ENCODE peak calls at places on chromosomes 5 and 9, in ten cellular contexts. Q, U, R, L, F, X, C, I, K and M are unnamed samples.

GRCh38 chr5:71533142-71533541 is 54.0 kb upstream of the MCCC2 start:
- DNase-seq in Q (peak; percentile 31), U (peak; percentile 65), R (no peak), L (peak; percentile 67), F (no peak), X (no peak), C (no peak), I (no peak), K (no peak), M (no peak)

GRCh38 chr9:97848237-97848581 is 4.8 kb upstream of the FOXE1 start:
- DNase-seq in Q (no peak), U (no peak), R (no peak), L (no peak), F (no peak), X (no peak), C (no peak), I (no peak), K (no peak), M (peak; percentile 63)

GRCh38 chr9:94705162-94705712 is 21.3 kb upstream of the AOPEP start:
- DNase-seq in Q (no peak), U (no peak), R (no peak), L (no peak), F (no peak), X (no peak), C (no peak), I (no peak), K (no peak), M (no peak)

GRCh38 chr9:136339173-136339957 is 12.0 kb downstream of the GPSM1 start:
- DNase-seq in Q (peak; percentile 56), U (peak; percentile 56), R (no peak), L (peak; percentile 64), F (no peak), X (peak; percentile 38), C (peak; percentile 92), I (peak; percentile 68), K (no peak), M (peak; percentile 93)

GRCh38 chr5:157177935-157178334 is 2.7 kb upstream of the ITK start:
- DNase-seq in Q (peak; percentile 24), U (no peak), R (no peak), L (no peak), F (no peak), X (no peak), C (no peak), I (no peak), K (no peak), M (no peak)

GRCh38 chr5:153476767-153477166 is 13.7 kb upstream of the GRIA1 start:
- DNase-seq in Q (peak; percentile 55), U (peak; percentile 13), R (no peak), L (peak; percentile 84), F (peak; percentile 40), X (peak; percentile 85), C (peak; percentile 46), I (no peak), K (peak; percentile 86), M (no peak)

GRCh38 chr9:134377976-134378375 is 51.7 kb downstream of the RXRA start:
- DNase-seq in Q (peak; percentile 75), U (no peak), R (no peak), L (peak; percentile 47), F (no peak), X (peak; percentile 44), C (no peak), I (no peak), K (no peak), M (no peak)

GRCh38 chr5:149434162-149435014 is 55.3 kb upstream of the IL17B start:
- DNase-seq in Q (peak; percentile 84), U (peak; percentile 85), R (peak; percentile 62), L (peak; percentile 69), F (no peak), X (no peak), C (peak; percentile 93), I (peak; percentile 63), K (peak; percentile 59), M (peak; percentile 81)

DNA sequence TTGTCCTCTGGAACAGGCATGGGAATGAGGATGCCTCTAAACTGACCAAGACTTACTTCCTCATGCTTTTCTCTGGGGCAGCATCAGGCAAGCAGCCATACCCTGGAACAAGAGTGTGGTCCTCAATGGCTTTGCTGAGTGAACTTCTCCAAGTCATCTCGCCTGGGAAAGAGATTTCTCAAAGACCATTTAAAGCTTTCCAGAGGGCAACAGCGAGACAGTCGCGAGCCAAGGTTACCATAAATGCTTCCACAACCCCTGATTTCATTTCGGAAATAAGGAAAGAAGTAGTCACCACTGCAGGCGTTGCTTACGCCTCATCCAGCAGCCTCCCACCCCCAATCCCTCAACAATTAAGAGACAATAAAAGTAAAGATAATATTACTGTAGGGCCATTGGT is 1.2 kb upstream of the SNCAIP start:
- DNase-seq in Q (no peak), U (peak; percentile 29), R (no peak), L (peak; percentile 69), F (no peak), X (no peak), C (peak; percentile 52), I (no peak), K (no peak), M (no peak)
- H3K4me3 ChIP-seq in Q (no peak overlapping the region), U (peak overlapping the region; percentile 85), R (peak overlapping the region; percentile 72), L (peak overlapping the region; percentile 71), F (no peak overlapping the region), X (no peak overlapping the region), C (no peak overlapping the region), I (no peak overlapping the region), K (peak overlapping the region; percentile 73), M (peak overlapping the region; percentile 70)

DNA sequence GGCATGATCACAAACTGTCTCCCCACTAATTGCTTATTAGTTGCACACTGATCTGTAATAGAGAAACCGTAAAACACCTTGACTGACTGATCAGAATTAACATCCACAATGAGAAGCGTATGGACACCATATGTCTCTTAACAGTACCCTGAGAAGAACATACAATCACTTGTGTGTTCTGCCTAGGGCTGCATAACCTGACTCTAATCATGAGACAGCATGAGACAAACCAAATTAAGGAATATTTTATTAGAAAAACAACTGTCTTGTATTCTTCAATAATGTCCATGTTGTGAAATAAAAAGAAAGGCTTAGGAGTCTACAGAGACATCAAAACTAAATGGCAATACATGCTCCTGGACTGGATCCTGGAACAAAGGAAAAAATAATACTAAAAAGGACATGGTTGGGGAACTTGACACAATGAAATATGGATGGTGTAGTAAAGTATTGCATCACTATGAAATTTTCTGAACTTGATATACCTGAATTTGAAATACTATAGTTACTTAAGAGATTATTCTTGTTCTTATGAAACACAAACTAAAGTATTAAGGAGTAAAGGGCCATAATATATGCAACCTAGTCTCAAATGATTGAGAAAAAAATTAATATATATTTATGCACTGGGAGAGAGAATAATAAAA is 162.1 kb downstream of the CWC27 start:
- DNase-seq in Q (no peak), U (peak; percentile 12), R (no peak), L (no peak), F (no peak), X (no peak), C (no peak), I (no peak), K (no peak), M (no peak)
- H3K9ac ChIP-seq in Q (no peak overlapping the region), U (no peak overlapping the region), R (no peak overlapping the region), L (no peak overlapping the region), F (no peak overlapping the region), X (no peak overlapping the region), C (no peak overlapping the region), I (no peak overlapping the region), K (no peak overlapping the region), M (no peak overlapping the region)

GRCh38 chr9:69035438-69036316 is at the start of gene FXN:
- DNase-seq in Q (peak; percentile 75), U (peak; percentile 88), R (peak; percentile 53), L (peak; percentile 89), F (peak; percentile 56), X (peak; percentile 76), C (peak; percentile 93), I (peak; percentile 78), K (peak; percentile 57), M (peak; percentile 87)

GRCh38 chr9:69034071-69034470 is 1.5 kb upstream of the FXN start:
- DNase-seq in Q (no peak), U (no peak), R (no peak), L (no peak), F (no peak), X (no peak), C (no peak), I (no peak), K (no peak), M (no peak)

GRCh38 chr9:69036319-69036718 is 767 bp downstream of the FXN start:
- DNase-seq in Q (peak; percentile 3), U (no peak), R (no peak), L (peak; percentile 41), F (no peak), X (peak; percentile 32), C (peak; percentile 50), I (no peak), K (no peak), M (peak; percentile 18)

GRCh38 chr9:69040646-69041045 is 5.1 kb downstream of the FXN start:
- DNase-seq in Q (no peak), U (no peak), R (no peak), L (no peak), F (no peak), X (no peak), C (no peak), I (no peak), K (no peak), M (no peak)

DNA sequence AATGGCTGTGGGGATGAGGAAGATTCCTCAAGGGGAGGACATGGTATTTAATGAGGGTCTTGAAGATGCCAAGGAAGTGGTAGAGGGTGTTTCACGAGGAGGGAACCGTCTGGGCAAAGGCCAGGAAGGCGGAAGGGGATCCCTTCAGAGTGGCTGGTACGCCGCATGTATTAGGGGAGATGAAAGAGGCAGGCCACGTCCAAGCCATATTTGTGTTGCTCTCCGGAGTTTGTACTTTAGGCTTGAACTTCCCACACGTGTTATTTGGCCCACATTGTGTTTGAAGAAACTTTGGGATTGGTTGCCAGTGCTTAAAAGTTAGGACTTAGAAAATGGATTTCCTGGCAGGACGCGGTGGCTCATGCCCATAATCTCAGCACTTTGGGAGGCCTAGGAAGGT is 1.2 kb downstream of the FXN start:
- DNase-seq in Q (no peak), U (no peak), R (no peak), L (no peak), F (no peak), X (no peak), C (no peak), I (no peak), K (no peak), M (no peak)
- H3K4me3 ChIP-seq in Q (peak overlapping the region; percentile 96), U (peak overlapping the region; percentile 98), R (peak overlapping the region; percentile 78), L (peak overlapping the region; percentile 80), F (peak overlapping the region; percentile 87), X (peak overlapping the region; percentile 58), C (peak overlapping the region; percentile 91), I (peak overlapping the region; percentile 77), K (peak overlapping the region; percentile 87), M (peak overlapping the region; percentile 67)

GRCh38 chr5:122703214-122703613 is 71.7 kb upstream of the SNX2 start:
- DNase-seq in Q (no peak), U (no peak), R (no peak), L (no peak), F (no peak), X (no peak), C (no peak), I (no peak), K (no peak), M (no peak)

GRCh38 chr5:122702524-122702875 is 72.4 kb upstream of the SNX2 start:
- DNase-seq in Q (no peak), U (no peak), R (no peak), L (no peak), F (no peak), X (no peak), C (no peak), I (no peak), K (no peak), M (no peak)

GRCh38 chr5:122699226-122699625 is 75.7 kb upstream of the SNX2 start:
- DNase-seq in Q (no peak), U (peak; percentile 6), R (no peak), L (peak; percentile 26), F (no peak), X (no peak), C (no peak), I (no peak), K (no peak), M (no peak)

GRCh38 chr5:122704247-122705036 is 70.4 kb upstream of the SNX2 start:
- DNase-seq in Q (peak; percentile 70), U (peak; percentile 89), R (no peak), L (peak; percentile 82), F (peak; percentile 43), X (peak; percentile 35), C (no peak), I (no peak), K (peak; percentile 42), M (peak; percentile 64)

DNA sequence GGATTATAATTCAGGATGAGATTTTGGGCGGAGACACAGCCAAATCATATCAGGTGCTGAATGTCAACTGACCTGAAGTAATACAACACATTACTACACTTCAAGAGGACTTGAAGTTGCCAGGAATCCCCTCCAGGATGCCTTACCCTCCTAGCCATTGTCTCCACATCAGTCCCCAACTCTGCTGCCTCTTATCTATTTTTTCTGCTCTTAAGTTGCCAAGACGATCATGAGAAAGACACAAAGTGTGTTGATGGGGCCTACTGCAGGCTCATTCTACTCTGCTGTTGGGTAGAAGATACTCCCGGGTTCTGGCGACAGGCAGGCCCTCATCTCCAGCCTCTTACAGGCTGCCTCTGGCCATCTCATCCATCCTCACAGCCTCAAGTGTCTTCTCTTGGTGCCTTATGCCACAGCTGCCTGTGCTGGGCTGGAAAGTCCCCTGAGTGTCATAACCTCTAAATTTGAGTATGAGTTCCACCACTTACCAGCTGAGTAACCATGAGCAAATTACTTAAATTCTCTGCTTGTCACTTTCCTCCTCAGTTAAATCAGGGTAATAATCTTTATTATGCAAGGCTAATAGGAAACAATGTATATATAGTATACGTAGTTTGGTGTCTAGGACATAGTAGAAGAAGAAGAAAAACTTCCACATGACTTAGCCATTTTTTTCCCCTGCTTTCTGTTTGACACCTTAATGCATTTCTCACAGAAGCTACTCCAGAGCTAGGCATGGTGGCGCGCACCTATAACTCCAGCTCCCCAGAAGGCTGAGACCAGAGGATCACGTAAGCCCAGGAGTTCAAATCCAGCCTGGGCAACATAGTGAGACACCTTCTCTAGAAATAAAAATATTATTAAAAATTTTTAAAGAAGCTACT is 73.0 kb upstream of the SNX2 start:
- DNase-seq in Q (no peak), U (no peak), R (no peak), L (no peak), F (no peak), X (no peak), C (no peak), I (no peak), K (no peak), M (no peak)
- H3K9ac ChIP-seq in Q (no peak overlapping the region), U (no peak overlapping the region), R (no peak overlapping the region), L (no peak overlapping the region), F (no peak overlapping the region), X (no peak overlapping the region), C (no peak overlapping the region), I (no peak overlapping the region), K (no peak overlapping the region), M (no peak overlapping the region)